ENCODE peak calls at places on chromosome 20, in nine cellular contexts. X is left ventricle myocardium superior; S is activated gamma-delta T cell treated with anti-CD3 and anti-CD28 coated beads, Interleukin-2, amount 50 U/mL, for 16 hours; L is GM03348; J is naive thymus-derived CD4-positive, alpha-beta T cell; Y is NCI-H1436; C is IMR-90; Z is A549; R is mucosa of descending colon. N is an unnamed sample.
A peak's percentile ranks its signal among the peaks of the same experiment; 100 is the strongest.

GRCh38 chr20:62652051-62652893 is 10.0 kb downstream of the SLCO4A1 start:
- DNase-seq in C (peak; percentile 99), Y (no peak), L (peak; percentile 95), Z (peak; percentile 88), R (peak; percentile 94), J (peak; percentile 78), X (peak; percentile 94), S (peak; percentile 40), N (peak; percentile 91)

GRCh38 chr20:23156170-23156841 is 70.2 kb upstream of the CD93 start:
- DNase-seq in X (no peak), Z (peak; percentile 41), S (no peak), J (no peak), R (peak; percentile 32), C (peak; percentile 82), L (peak; percentile 75), Y (no peak), N (peak; percentile 44)

GRCh38 chr20:8388146-8388545 is 256.1 kb downstream of the PLCB1 start:
- DNase-seq in R (no peak), Y (no peak), S (no peak), L (peak; percentile 64), C (peak; percentile 73), X (no peak), J (no peak), Z (no peak), N (no peak)

GRCh38 chr20:63708301-63709148 is 686 bp downstream of the ZGPAT start:
- DNase-seq in X (peak; percentile 31), Z (no peak), L (peak; percentile 18), C (no peak), Y (no peak), R (no peak), S (no peak), J (no peak), N (no peak)

GRCh38 chr20:32034581-32035397 is 17.3 kb upstream of the HCK start:
- DNase-seq in C (no peak), L (peak; percentile 43), S (no peak), J (no peak), X (peak; percentile 38), Y (no peak), Z (peak; percentile 21), R (no peak), N (no peak)

GRCh38 chr20:14445310-14445709 is 107.9 kb upstream of the FLRT3 start:
- DNase-seq in Y (no peak), L (peak; percentile 51), S (no peak), C (peak; percentile 88), J (no peak), R (no peak), Z (no peak), X (no peak), N (no peak)

GRCh38 chr20:37650661-37651060 is 43.2 kb upstream of the CTNNBL1 start:
- DNase-seq in S (no peak), R (no peak), J (no peak), X (no peak), L (no peak), Z (no peak), Y (no peak), C (no peak), N (no peak)

GRCh38 chr20:53949319-53949839 is 121.0 kb downstream of the BCAS1 start:
- DNase-seq in J (peak; percentile 89), R (peak; percentile 59), L (peak; percentile 89), S (peak; percentile 65), X (peak; percentile 38), C (peak; percentile 94), Y (no peak), Z (peak; percentile 16), N (peak; percentile 66)

GRCh38 chr20:50315811-50316551 is 125.4 kb downstream of the CEBPB start:
- DNase-seq in L (no peak), X (no peak), R (no peak), J (no peak), S (no peak), Y (no peak), Z (no peak), C (no peak), N (no peak)

GRCh38 chr20:35600176-35600995 is 15.2 kb upstream of the SPAG4 start:
- DNase-seq in L (peak; percentile 2), J (no peak), Y (no peak), C (no peak), S (no peak), X (no peak), Z (no peak), R (no peak), N (no peak)

GRCh38 chr20:36957875-36958667 is 6.6 kb upstream of the SAMHD1 start:
- DNase-seq in J (no peak), X (no peak), L (no peak), Y (no peak), C (no peak), S (no peak), Z (no peak), R (no peak), N (no peak)

GRCh38 chr20:59835057-59835447 is 98.4 kb downstream of the SYCP2 start:
- DNase-seq in J (no peak), L (peak; percentile 4), R (no peak), Y (no peak), C (no peak), Z (no peak), S (no peak), X (peak; percentile 26), N (no peak)

GRCh38 chr20:25309395-25310267 is 61.7 kb downstream of the PYGB start:
- DNase-seq in L (peak; percentile 83), C (peak; percentile 80), Y (no peak), X (peak; percentile 52), R (peak; percentile 62), J (no peak), S (no peak), Z (peak; percentile 96), N (no peak)

GRCh38 chr20:26163890-26164289 is 467.2 kb upstream of the ZNF337 start:
- DNase-seq in R (no peak), S (no peak), C (peak; percentile 70), Z (peak; percentile 5), L (peak; percentile 75), Y (no peak), X (no peak), J (no peak), N (no peak)

GRCh38 chr20:39839406-39840119 is 849.5 kb downstream of the MAFB start:
- DNase-seq in S (no peak), Z (no peak), J (no peak), R (no peak), C (no peak), L (no peak), X (no peak), Y (no peak), N (no peak)

GRCh38 chr20:63102720-63103375 is 96.1 kb upstream of the BHLHE23 start:
- DNase-seq in Z (peak; percentile 67), C (peak; percentile 6), J (peak; percentile 78), Y (no peak), S (peak; percentile 46), L (peak; percentile 88), R (peak; percentile 25), X (peak; percentile 61), N (no peak)

GRCh38 chr20:64106981-64107735 is at the start of gene NPBWR2:
- DNase-seq in J (peak; percentile 40), R (no peak), L (no peak), C (no peak), S (no peak), X (peak; percentile 25), Y (no peak), Z (no peak), N (peak; percentile 38)

GRCh38 chr20:52104546-52105044 is 87.0 kb downstream of the ZFP64 start:
- DNase-seq in L (peak; percentile 57), C (peak; percentile 8), S (no peak), Y (no peak), J (no peak), X (no peak), R (no peak), Z (peak; percentile 19), N (no peak)

GRCh38 chr20:25300496-25301170 is 52.7 kb downstream of the PYGB start:
- DNase-seq in C (peak; percentile 42), L (no peak), S (no peak), Z (no peak), J (no peak), R (no peak), Y (no peak), X (no peak), N (no peak)

GRCh38 chr20:33532753-33533459 is 43.0 kb downstream of the CBFA2T2 start:
- DNase-seq in Y (no peak), R (no peak), X (no peak), C (peak; percentile 54), J (no peak), S (no peak), Z (no peak), L (peak; percentile 31), N (no peak)

GRCh38 chr20:57991211-57991841 is 237.1 kb downstream of the ANKRD60 start:
- DNase-seq in R (peak; percentile 24), L (peak; percentile 91), X (no peak), Y (no peak), J (no peak), C (no peak), Z (peak; percentile 61), S (no peak), N (no peak)